ENCODE peak calls at places on chromosomes 2 and 18, in nine cellular contexts. V is HCEC 1CT; M is GM04503; Q is aorta; N is lower lobe of right lung; J is right atrium auricular region; L is substantia nigra; A is CD8-positive, alpha-beta T cell; T is AG10803. Y is an unnamed sample.

GRCh38 chr18:28584726-28585125 is 407.8 kb upstream of the CDH2 start:
- DNase-seq in J (no peak), N (no peak), L (no peak), M (peak; percentile 34), Q (no peak), V (peak; percentile 72), T (peak; percentile 82), A (no peak), Y (peak; percentile 29)

GRCh38 chr2:69915050-69915945 is at the start of gene MXD1:
- DNase-seq in Q (peak; percentile 78), N (peak; percentile 59), L (peak; percentile 35), V (no peak), A (no peak), M (no peak), J (no peak), T (no peak), Y (no peak)

GRCh38 chr2:135096665-135097446 is 44.8 kb downstream of the RAB3GAP1 start:
- DNase-seq in L (no peak), A (no peak), N (no peak), V (peak; percentile 58), T (no peak), J (no peak), M (no peak), Q (no peak), Y (peak; percentile 23)

GRCh38 chr2:234494361-234495075 is 2.4 kb downstream of the ARL4C start:
- DNase-seq in J (no peak), V (peak; percentile 30), M (no peak), A (no peak), L (no peak), T (peak; percentile 56), Q (no peak), N (no peak), Y (peak; percentile 32)

GRCh38 chr2:73907840-73908452 is 15.1 kb downstream of the ACTG2 start:
- DNase-seq in L (no peak), M (no peak), V (no peak), Q (no peak), J (no peak), T (peak; percentile 5), A (peak; percentile 39), N (no peak), Y (peak; percentile 47)

GRCh38 chr2:156437272-156437671 is 1.1 kb downstream of the GPD2 start:
- DNase-seq in T (peak; percentile 67), Q (no peak), L (no peak), A (no peak), V (peak; percentile 50), J (peak; percentile 72), N (peak; percentile 54), M (no peak), Y (peak; percentile 77)

GRCh38 chr2:16663121-16663905 is 2.3 kb downstream of the CYRIA start:
- DNase-seq in M (no peak), J (no peak), V (no peak), L (no peak), Q (no peak), A (no peak), N (peak; percentile 56), T (no peak), Y (no peak)

GRCh38 chr18:38611036-38611964 is 1045.7 kb upstream of the CELF4 start:
- DNase-seq in V (no peak), Q (no peak), N (no peak), A (no peak), T (no peak), M (no peak), J (no peak), L (no peak), Y (no peak)

GRCh38 chr2:15323227-15323626 is 237.9 kb downstream of the NBAS start:
- DNase-seq in V (no peak), T (no peak), A (no peak), J (no peak), Q (no peak), L (no peak), N (no peak), M (no peak), Y (no peak)

GRCh38 chr2:1140389-1141003 is 189.8 kb downstream of the SNTG2 start:
- DNase-seq in J (no peak), M (no peak), L (no peak), Q (no peak), N (no peak), A (peak; percentile 40), V (no peak), T (no peak), Y (no peak)

GRCh38 chr2:143261986-143262784 is 133.0 kb downstream of the ARHGAP15 start:
- DNase-seq in M (no peak), L (no peak), J (no peak), Q (no peak), A (peak; percentile 31), T (no peak), V (no peak), N (peak; percentile 48), Y (no peak)

GRCh38 chr2:191008286-191008685 is 5.7 kb downstream of the STAT1 start:
- DNase-seq in Q (no peak), T (no peak), L (no peak), V (no peak), N (no peak), A (no peak), M (no peak), J (no peak), Y (no peak)

GRCh38 chr18:36454258-36454657 is 156.7 kb downstream of the FHOD3 start:
- DNase-seq in J (no peak), A (no peak), Q (no peak), L (no peak), V (no peak), T (no peak), N (no peak), M (no peak), Y (no peak)

GRCh38 chr2:241701155-241701404 is 759 bp upstream of the ING5 start:
- DNase-seq in N (no peak), A (no peak), L (no peak), V (peak; percentile 78), M (no peak), Q (no peak), J (peak; percentile 82), T (peak; percentile 76), Y (peak; percentile 81)

GRCh38 chr2:19887508-19887907 is 14.3 kb downstream of the TTC32 start:
- DNase-seq in M (no peak), V (no peak), J (no peak), T (no peak), L (no peak), Q (no peak), A (no peak), N (no peak), Y (no peak)

GRCh38 chr2:222572761-222573174 is 83.1 kb downstream of the FARSB start:
- DNase-seq in N (no peak), J (no peak), Q (no peak), A (no peak), M (no peak), L (no peak), T (peak; percentile 67), V (peak; percentile 68), Y (peak; percentile 86)

Y was measured in fibroblast of villous mesenchyme.